ENCODE peak calls at places on chromosomes 4 and X, in seven cellular contexts. One of them, this sample, is unnamed.

GRCh38 chrX:139905041-139905440 is 27.8 kb downstream of the ATP11C start:
- DNase-seq in body of pancreas: no peak
- DNase-seq in right atrium auricular region: no peak
- DNase-seq in HFFc6: no peak
- DNase-seq in PC-3: no peak
- DNase-seq in HT-29: no peak
- DNase-seq in left ventricle myocardium superior: no peak
- DNase-seq in this sample: no peak

GRCh38 chrX:110123331-110123782 is 120.4 kb downstream of the TMEM164 start:
- DNase-seq in body of pancreas: no peak
- DNase-seq in right atrium auricular region: no peak
- DNase-seq in HFFc6: no peak
- DNase-seq in PC-3: no peak
- DNase-seq in HT-29: no peak
- DNase-seq in left ventricle myocardium superior: no peak
- DNase-seq in this sample: no peak

GRCh38 chr4:152398060-152398459 is 137.8 kb downstream of the FBXW7 start:
- DNase-seq in body of pancreas: no peak
- DNase-seq in right atrium auricular region: no peak
- DNase-seq in HFFc6: peak
- DNase-seq in PC-3: peak
- DNase-seq in HT-29: peak
- DNase-seq in left ventricle myocardium superior: no peak
- DNase-seq in this sample: peak

GRCh38 chrX:97704474-97704873 is 820.8 kb downstream of the RPA4 start:
- DNase-seq in body of pancreas: no peak
- DNase-seq in right atrium auricular region: no peak
- DNase-seq in HFFc6: no peak
- DNase-seq in PC-3: no peak
- DNase-seq in HT-29: no peak
- DNase-seq in left ventricle myocardium superior: no peak
- DNase-seq in this sample: no peak

GRCh38 chr4:6687947-6688878 is 5.5 kb upstream of the S100P start:
- DNase-seq in body of pancreas: no peak
- DNase-seq in right atrium auricular region: no peak
- DNase-seq in HFFc6: no peak
- DNase-seq in PC-3: peak
- DNase-seq in HT-29: peak
- DNase-seq in left ventricle myocardium superior: no peak
- DNase-seq in this sample: no peak

GRCh38 chrX:150683536-150684146 is 9.6 kb upstream of the MTMR1 start:
- DNase-seq in body of pancreas: no peak
- DNase-seq in right atrium auricular region: no peak
- DNase-seq in HFFc6: peak
- DNase-seq in PC-3: peak
- DNase-seq in HT-29: peak
- DNase-seq in left ventricle myocardium superior: no peak
- DNase-seq in this sample: peak

GRCh38 chr4:8370106-8370787 is 70.3 kb downstream of the ACOX3 start:
- DNase-seq in body of pancreas: no peak
- DNase-seq in right atrium auricular region: no peak
- DNase-seq in HFFc6: no peak
- DNase-seq in PC-3: no peak
- DNase-seq in HT-29: no peak
- DNase-seq in left ventricle myocardium superior: peak
- DNase-seq in this sample: no peak

GRCh38 chrX:53654378-53654777 is 32.1 kb downstream of the HUWE1 start:
- DNase-seq in body of pancreas: no peak
- DNase-seq in right atrium auricular region: no peak
- DNase-seq in HFFc6: no peak
- DNase-seq in PC-3: no peak
- DNase-seq in HT-29: no peak
- DNase-seq in left ventricle myocardium superior: no peak
- DNase-seq in this sample: no peak

GRCh38 chr4:26330186-26330787 is 9.5 kb downstream of the RBPJ start:
- DNase-seq in body of pancreas: peak
- DNase-seq in right atrium auricular region: no peak
- DNase-seq in HFFc6: peak
- DNase-seq in PC-3: peak
- DNase-seq in HT-29: peak
- DNase-seq in left ventricle myocardium superior: no peak
- DNase-seq in this sample: peak

GRCh38 chr4:109511414-109511813 is 48.6 kb upstream of the MCUB start:
- DNase-seq in body of pancreas: no peak
- DNase-seq in right atrium auricular region: no peak
- DNase-seq in HFFc6: no peak
- DNase-seq in PC-3: no peak
- DNase-seq in HT-29: no peak
- DNase-seq in left ventricle myocardium superior: no peak
- DNase-seq in this sample: no peak

GRCh38 chr4:110610940-110611785 is 11.7 kb downstream of the PITX2 start:
- DNase-seq in body of pancreas: no peak
- DNase-seq in right atrium auricular region: no peak
- DNase-seq in HFFc6: no peak
- DNase-seq in PC-3: no peak
- DNase-seq in HT-29: peak
- DNase-seq in left ventricle myocardium superior: no peak
- DNase-seq in this sample: no peak

GRCh38 chr4:56055991-56056390 is 107.2 kb downstream of the CEP135 start:
- DNase-seq in body of pancreas: no peak
- DNase-seq in right atrium auricular region: no peak
- DNase-seq in HFFc6: no peak
- DNase-seq in PC-3: no peak
- DNase-seq in HT-29: no peak
- DNase-seq in left ventricle myocardium superior: no peak
- DNase-seq in this sample: no peak

GRCh38 chrX:13418126-13419091 is 98.6 kb upstream of the ATXN3L start:
- DNase-seq in body of pancreas: no peak
- DNase-seq in right atrium auricular region: no peak
- DNase-seq in HFFc6: peak
- DNase-seq in PC-3: peak
- DNase-seq in HT-29: no peak
- DNase-seq in left ventricle myocardium superior: no peak
- DNase-seq in this sample: peak

GRCh38 chr4:22869235-22869634 is 176.5 kb downstream of the GBA3 start:
- DNase-seq in body of pancreas: no peak
- DNase-seq in right atrium auricular region: no peak
- DNase-seq in HFFc6: no peak
- DNase-seq in PC-3: no peak
- DNase-seq in HT-29: peak
- DNase-seq in left ventricle myocardium superior: no peak
- DNase-seq in this sample: no peak

GRCh38 chr4:84503495-84504437 is 4.7 kb upstream of the NKX6-1 start:
- DNase-seq in body of pancreas: peak
- DNase-seq in right atrium auricular region: no peak
- DNase-seq in HFFc6: peak
- DNase-seq in PC-3: peak
- DNase-seq in HT-29: peak
- DNase-seq in left ventricle myocardium superior: no peak
- DNase-seq in this sample: peak

GRCh38 chr4:189202182-189202868 is 738.3 kb upstream of the FRG1 start:
- DNase-seq in body of pancreas: peak
- DNase-seq in right atrium auricular region: peak
- DNase-seq in HFFc6: peak
- DNase-seq in PC-3: peak
- DNase-seq in HT-29: peak
- DNase-seq in left ventricle myocardium superior: peak
- DNase-seq in this sample: peak

GRCh38 chr4:85427123-85427522 is 47.8 kb upstream of the ARHGAP24 start:
- DNase-seq in body of pancreas: no peak
- DNase-seq in right atrium auricular region: no peak
- DNase-seq in HFFc6: no peak
- DNase-seq in PC-3: no peak
- DNase-seq in HT-29: no peak
- DNase-seq in left ventricle myocardium superior: no peak
- DNase-seq in this sample: no peak

GRCh38 chr4:175290401-175290800 is 372.2 kb downstream of the ADAM29 start:
- DNase-seq in body of pancreas: no peak
- DNase-seq in right atrium auricular region: no peak
- DNase-seq in HFFc6: no peak
- DNase-seq in PC-3: peak
- DNase-seq in HT-29: no peak
- DNase-seq in left ventricle myocardium superior: no peak
- DNase-seq in this sample: peak

GRCh38 chrX:131801066-131801465 is 222.0 kb upstream of the STK26 start:
- DNase-seq in body of pancreas: no peak
- DNase-seq in right atrium auricular region: no peak
- DNase-seq in HFFc6: no peak
- DNase-seq in PC-3: no peak
- DNase-seq in HT-29: no peak
- DNase-seq in left ventricle myocardium superior: no peak
- DNase-seq in this sample: no peak

GRCh38 chr4:75686346-75686745 is 13.1 kb upstream of the G3BP2 start:
- DNase-seq in body of pancreas: no peak
- DNase-seq in right atrium auricular region: no peak
- DNase-seq in HFFc6: no peak
- DNase-seq in PC-3: no peak
- DNase-seq in HT-29: no peak
- DNase-seq in left ventricle myocardium superior: no peak
- DNase-seq in this sample: no peak

This sample was measured in HCEC 1CT.